ENCODE peak calls at places on chromosomes 5 and 9, in nine cellular contexts. Z is tibial artery; T is glutamatergic neuron; Q is stimulated activated CD4-positive, alpha-beta T cell treated with anti-CD3 and anti-CD28 coated beads, Interleukin-4, amount 100 ng/mL, for 4 hours; R is ureter; S is astrocyte of the cerebellum; V is ELR; C is activated CD4-positive, alpha-beta memory T cell treated with anti-CD3 and anti-CD28 coated beads for 36 hours; X is foreskin melanocyte. L is an unnamed sample.

GRCh38 chr5:65128226-65128625 is 353.5 kb downstream of the ADAMTS6 start:
- DNase-seq in Z (no peak), T (no peak), Q (no peak), R (no peak), S (no peak), V (no peak), C (no peak), X (no peak), L (peak; percentile 41)

GRCh38 chr5:60102961-60103683 is 209.6 kb upstream of the PDE4D start:
- DNase-seq in Z (no peak), T (no peak), Q (no peak), R (no peak), S (peak; percentile 63), V (peak; percentile 48), C (no peak), X (peak; percentile 52), L (no peak)

GRCh38 chr9:91338681-91339080 is 23.0 kb downstream of the AUH start:
- DNase-seq in Z (no peak), T (no peak), Q (no peak), R (no peak), S (no peak), V (no peak), C (no peak), X (no peak), L (no peak)

GRCh38 chr5:132465095-132465707 is 25.4 kb downstream of the IRF1 start:
- DNase-seq in Z (peak; percentile 35), T (no peak), Q (no peak), R (no peak), S (no peak), V (no peak), C (peak; percentile 33), X (no peak), L (no peak)

GRCh38 chr9:96217358-96217755 is 84.6 kb downstream of the HSD17B3 start:
- DNase-seq in Z (peak; percentile 65), T (peak; percentile 26), Q (no peak), R (peak; percentile 50), S (no peak), V (no peak), C (no peak), X (no peak), L (no peak)

GRCh38 chr5:116759860-116760644 is 185.4 kb upstream of the SEMA6A start:
- DNase-seq in Z (no peak), T (no peak), Q (no peak), R (peak; percentile 44), S (peak; percentile 77), V (no peak), C (no peak), X (no peak), L (peak; percentile 32)

GRCh38 chr5:178941361-178941760 is 363 bp downstream of the ZNF454 start:
- DNase-seq in Z (no peak), T (peak; percentile 44), Q (no peak), R (peak; percentile 43), S (no peak), V (no peak), C (no peak), X (no peak), L (no peak)

GRCh38 chr5:80554646-80555045 is 15.4 kb downstream of the ANKRD34B start:
- DNase-seq in Z (no peak), T (no peak), Q (no peak), R (no peak), S (no peak), V (no peak), C (no peak), X (no peak), L (peak; percentile 54)

GRCh38 chr9:99239341-99240055 is 17.4 kb downstream of the SEC61B start:
- DNase-seq in Z (no peak), T (no peak), Q (no peak), R (no peak), S (no peak), V (peak; percentile 61), C (no peak), X (no peak), L (no peak)

GRCh38 chr9:113011911-113012381 is at the start of gene ZNF883:
- DNase-seq in Z (no peak), T (peak; percentile 81), Q (peak; percentile 5), R (peak; percentile 51), S (peak; percentile 37), V (peak; percentile 64), C (peak; percentile 32), X (no peak), L (peak; percentile 92)

GRCh38 chr5:160464466-160464797 is 42.8 kb downstream of the PTTG1 start:
- DNase-seq in Z (no peak), T (no peak), Q (peak; percentile 24), R (no peak), S (no peak), V (no peak), C (no peak), X (no peak), L (no peak)

GRCh38 chr5:132254321-132254977 is 3.0 kb upstream of the PDLIM4 start:
- DNase-seq in Z (peak; percentile 90), T (no peak), Q (no peak), R (peak; percentile 44), S (no peak), V (no peak), C (no peak), X (no peak), L (no peak)

GRCh38 chr5:93407470-93407869 is 173.5 kb downstream of the NR2F1-AS1 start:
- DNase-seq in Z (no peak), T (no peak), Q (no peak), R (no peak), S (no peak), V (no peak), C (no peak), X (no peak), L (peak; percentile 28)

GRCh38 chr5:5288236-5288635 is 134.2 kb upstream of the ICE1 start:
- DNase-seq in Z (no peak), T (no peak), Q (no peak), R (no peak), S (peak; percentile 1), V (peak; percentile 92), C (no peak), X (no peak), L (no peak)

GRCh38 chr5:93884254-93884653 is 142.9 kb upstream of the POU5F2 start:
- DNase-seq in Z (no peak), T (no peak), Q (no peak), R (no peak), S (no peak), V (peak; percentile 5), C (no peak), X (peak; percentile 38), L (no peak)

GRCh38 chr9:4890929-4891328 is 94.1 kb upstream of the JAK2 start:
- DNase-seq in Z (no peak), T (no peak), Q (no peak), R (no peak), S (no peak), V (no peak), C (no peak), X (no peak), L (no peak)

GRCh38 chr5:132822650-132823480 is 7.6 kb downstream of the SHROOM1 start:
- DNase-seq in Z (no peak), T (peak; percentile 60), Q (no peak), R (no peak), S (no peak), V (no peak), C (no peak), X (no peak), L (peak; percentile 88)

GRCh38 chr9:123702477-123702876 is 227.4 kb downstream of the DENND1A start:
- DNase-seq in Z (no peak), T (no peak), Q (no peak), R (no peak), S (no peak), V (no peak), C (no peak), X (no peak), L (no peak)

GRCh38 chr5:95631991-95632675 is 12.2 kb downstream of the GPR150 start:
- DNase-seq in Z (no peak), T (no peak), Q (peak; percentile 84), R (no peak), S (no peak), V (peak; percentile 88), C (peak; percentile 86), X (peak; percentile 64), L (no peak)

GRCh38 chr5:77292026-77292757 is 81.7 kb downstream of the PDE8B start:
- DNase-seq in Z (no peak), T (no peak), Q (no peak), R (no peak), S (peak; percentile 36), V (peak; percentile 79), C (no peak), X (no peak), L (no peak)

GRCh38 chr5:140000332-140000731 is 42.8 kb downstream of the NRG2 start:
- DNase-seq in Z (no peak), T (no peak), Q (no peak), R (no peak), S (no peak), V (no peak), C (no peak), X (no peak), L (no peak)

GRCh38 chr5:71767661-71768060 is 48.6 kb downstream of the CARTPT start:
- DNase-seq in Z (no peak), T (no peak), Q (no peak), R (no peak), S (no peak), V (no peak), C (no peak), X (no peak), L (no peak)

GRCh38 chr9:114112778-114113585 is 13.9 kb upstream of the KIF12 start:
- DNase-seq in Z (peak; percentile 95), T (no peak), Q (no peak), R (peak; percentile 89), S (no peak), V (peak; percentile 60), C (no peak), X (peak; percentile 20), L (no peak)

GRCh38 chr9:68726489-68726888 is 21.4 kb downstream of the PIP5K1B start:
- DNase-seq in Z (no peak), T (no peak), Q (no peak), R (no peak), S (no peak), V (no peak), C (no peak), X (no peak), L (no peak)

GRCh38 chr9:77999231-77999631 is 32.4 kb downstream of the GNAQ start:
- DNase-seq in Z (no peak), T (no peak), Q (no peak), R (no peak), S (no peak), V (peak; percentile 63), C (no peak), X (no peak), L (no peak)

GRCh38 chr5:6545770-6546690 is 86.8 kb downstream of the NSUN2 start:
- DNase-seq in Z (peak; percentile 75), T (no peak), Q (no peak), R (no peak), S (no peak), V (no peak), C (no peak), X (no peak), L (no peak)

GRCh38 chr9:297104-297794 is 82.6 kb downstream of the DOCK8 start:
- DNase-seq in Z (peak; percentile 65), T (no peak), Q (no peak), R (peak; percentile 61), S (no peak), V (no peak), C (peak; percentile 45), X (no peak), L (no peak)

GRCh38 chr9:35756275-35756742 is 2.2 kb upstream of the MSMP start:
- DNase-seq in Z (no peak), T (peak; percentile 65), Q (peak; percentile 74), R (peak; percentile 80), S (no peak), V (no peak), C (no peak), X (no peak), L (peak; percentile 92)

GRCh38 chr5:139795074-139796001 is at the start of gene PSD2:
- DNase-seq in Z (no peak), T (peak; percentile 67), Q (no peak), R (no peak), S (no peak), V (peak; percentile 15), C (peak; percentile 36), X (no peak), L (peak; percentile 83)

GRCh38 chr5:43049216-43049615 is 9.1 kb upstream of the ANXA2R start:
- DNase-seq in Z (no peak), T (no peak), Q (no peak), R (no peak), S (no peak), V (no peak), C (no peak), X (no peak), L (no peak)

GRCh38 chr5:141533897-141534296 is 45.0 kb downstream of the PCDHGC5 start:
- DNase-seq in Z (no peak), T (no peak), Q (no peak), R (no peak), S (no peak), V (peak; percentile 49), C (no peak), X (no peak), L (no peak)